ENCODE peak calls at places on chromosomes 4 and X, in four cellular contexts. One of them, this sample, is unnamed.

GRCh38 chr4:75696036-75696435 is 22.8 kb upstream of the G3BP2 start:
- DNase-seq in central memory CD4-positive, alpha-beta T cell: peak
- DNase-seq in activated T-cell treated with anti-CD3 and anti-CD28 coated beads for 24 hours: no peak
- DNase-seq in spleen: no peak
- DNase-seq in this sample: peak

GRCh38 chrX:7146703-7147430 is 645 bp upstream of the STS start:
- DNase-seq in central memory CD4-positive, alpha-beta T cell: peak
- DNase-seq in activated T-cell treated with anti-CD3 and anti-CD28 coated beads for 24 hours: no peak
- DNase-seq in spleen: no peak
- DNase-seq in this sample: no peak

GRCh38 chr4:159435561-159436023 is 332.7 kb downstream of the RAPGEF2 start:
- DNase-seq in central memory CD4-positive, alpha-beta T cell: no peak
- DNase-seq in activated T-cell treated with anti-CD3 and anti-CD28 coated beads for 24 hours: no peak
- DNase-seq in spleen: no peak
- DNase-seq in this sample: no peak

GRCh38 chr4:169795585-169795984 is 37.8 kb upstream of the HPF1 start:
- DNase-seq in central memory CD4-positive, alpha-beta T cell: no peak
- DNase-seq in activated T-cell treated with anti-CD3 and anti-CD28 coated beads for 24 hours: no peak
- DNase-seq in spleen: no peak
- DNase-seq in this sample: no peak

GRCh38 chrX:136147966-136148365 is 633 bp downstream of the FHL1 start:
- DNase-seq in central memory CD4-positive, alpha-beta T cell: no peak
- DNase-seq in activated T-cell treated with anti-CD3 and anti-CD28 coated beads for 24 hours: no peak
- DNase-seq in spleen: no peak
- DNase-seq in this sample: no peak

GRCh38 chr4:168630445-168631187 is 133.8 kb downstream of the PALLD start:
- DNase-seq in central memory CD4-positive, alpha-beta T cell: no peak
- DNase-seq in activated T-cell treated with anti-CD3 and anti-CD28 coated beads for 24 hours: no peak
- DNase-seq in spleen: no peak
- DNase-seq in this sample: no peak

GRCh38 chrX:114532093-114532805 is 51.6 kb upstream of the HTR2C start:
- DNase-seq in central memory CD4-positive, alpha-beta T cell: no peak
- DNase-seq in activated T-cell treated with anti-CD3 and anti-CD28 coated beads for 24 hours: no peak
- DNase-seq in spleen: no peak
- DNase-seq in this sample: no peak

GRCh38 chr4:189200346-189200745 is 740.3 kb upstream of the FRG1 start:
- DNase-seq in central memory CD4-positive, alpha-beta T cell: no peak
- DNase-seq in activated T-cell treated with anti-CD3 and anti-CD28 coated beads for 24 hours: no peak
- DNase-seq in spleen: no peak
- DNase-seq in this sample: no peak

GRCh38 chr4:154559141-154559841 is 3.5 kb upstream of the FGB start:
- DNase-seq in central memory CD4-positive, alpha-beta T cell: no peak
- DNase-seq in activated T-cell treated with anti-CD3 and anti-CD28 coated beads for 24 hours: no peak
- DNase-seq in spleen: no peak
- DNase-seq in this sample: no peak

GRCh38 chr4:158824425-158825274 is 55.8 kb downstream of the FNIP2 start:
- DNase-seq in central memory CD4-positive, alpha-beta T cell: no peak
- DNase-seq in activated T-cell treated with anti-CD3 and anti-CD28 coated beads for 24 hours: no peak
- DNase-seq in spleen: no peak
- DNase-seq in this sample: no peak

GRCh38 chr4:16125571-16126445 is 42.0 kb upstream of the PROM1 start:
- DNase-seq in central memory CD4-positive, alpha-beta T cell: no peak
- DNase-seq in activated T-cell treated with anti-CD3 and anti-CD28 coated beads for 24 hours: no peak
- DNase-seq in spleen: no peak
- DNase-seq in this sample: no peak

GRCh38 chr4:161252520-161253141 is 911.2 kb downstream of the FSTL5 start:
- DNase-seq in central memory CD4-positive, alpha-beta T cell: no peak
- DNase-seq in activated T-cell treated with anti-CD3 and anti-CD28 coated beads for 24 hours: no peak
- DNase-seq in spleen: no peak
- DNase-seq in this sample: no peak

GRCh38 chr4:95532305-95532704 is 16.5 kb downstream of the UNC5C start:
- DNase-seq in central memory CD4-positive, alpha-beta T cell: no peak
- DNase-seq in activated T-cell treated with anti-CD3 and anti-CD28 coated beads for 24 hours: no peak
- DNase-seq in spleen: no peak
- DNase-seq in this sample: no peak

GRCh38 chr4:81625422-81626417 is 154.0 kb upstream of the RASGEF1B start:
- DNase-seq in central memory CD4-positive, alpha-beta T cell: no peak
- DNase-seq in activated T-cell treated with anti-CD3 and anti-CD28 coated beads for 24 hours: no peak
- DNase-seq in spleen: no peak
- DNase-seq in this sample: no peak

GRCh38 chrX:254630-255215 is 26.5 kb upstream of the PLCXD1 start:
- DNase-seq in central memory CD4-positive, alpha-beta T cell: no peak
- DNase-seq in activated T-cell treated with anti-CD3 and anti-CD28 coated beads for 24 hours: no peak
- DNase-seq in spleen: peak
- DNase-seq in this sample: no peak

GRCh38 chrX:53186363-53186762 is 38.6 kb downstream of the KDM5C start:
- DNase-seq in central memory CD4-positive, alpha-beta T cell: no peak
- DNase-seq in activated T-cell treated with anti-CD3 and anti-CD28 coated beads for 24 hours: peak
- DNase-seq in spleen: no peak
- DNase-seq in this sample: no peak

GRCh38 chr4:107153228-107153627 is 117.1 kb upstream of the DKK2 start:
- DNase-seq in central memory CD4-positive, alpha-beta T cell: no peak
- DNase-seq in activated T-cell treated with anti-CD3 and anti-CD28 coated beads for 24 hours: no peak
- DNase-seq in spleen: no peak
- DNase-seq in this sample: no peak

GRCh38 chrX:31070057-31070468 is 1.8 kb downstream of the FTHL17 start:
- DNase-seq in central memory CD4-positive, alpha-beta T cell: no peak
- DNase-seq in activated T-cell treated with anti-CD3 and anti-CD28 coated beads for 24 hours: no peak
- DNase-seq in spleen: no peak
- DNase-seq in this sample: peak

GRCh38 chr4:76199664-76200211 is 13.9 kb downstream of the SCARB2 start:
- DNase-seq in central memory CD4-positive, alpha-beta T cell: no peak
- DNase-seq in activated T-cell treated with anti-CD3 and anti-CD28 coated beads for 24 hours: no peak
- DNase-seq in spleen: peak
- DNase-seq in this sample: peak

GRCh38 chr4:119627267-119628190 is 1.1 kb downstream of the PDE5A start:
- DNase-seq in central memory CD4-positive, alpha-beta T cell: peak
- DNase-seq in activated T-cell treated with anti-CD3 and anti-CD28 coated beads for 24 hours: peak
- DNase-seq in spleen: peak
- DNase-seq in this sample: peak

This sample was measured in CD4-positive, alpha-beta memory T cell.